ENCODE peak calls at places on chromosomes 5 and 9, in nine cellular contexts. I is IMR-90, Q is Peyer's patch, Y is spleen, R is A549, V is tibial nerve, M is ovary, W is gastrocnemius medialis, G is heart left ventricle. X is an unnamed sample.

GRCh38 chr9:83119873-83120272 is 56.9 kb upstream of the RASEF start:
- DNase-seq in I (no peak), Q (no peak), Y (no peak), R (no peak), V (no peak), M (no peak), W (no peak), G (no peak), X (no peak)

GRCh38 chr9:35740243-35740642 is 7.8 kb downstream of the CREB3 start:
- DNase-seq in I (no peak), Q (no peak), Y (no peak), R (no peak), V (no peak), M (no peak), W (no peak), G (no peak), X (no peak)

GRCh38 chr5:114346171-114346570 is 15.7 kb upstream of the KCNN2 start:
- DNase-seq in I (no peak), Q (no peak), Y (no peak), R (no peak), V (no peak), M (no peak), W (no peak), G (no peak), X (no peak)

GRCh38 chr5:24598926-24599325 is 45.9 kb downstream of the CDH10 start:
- DNase-seq in I (no peak), Q (no peak), Y (no peak), R (no peak), V (no peak), M (no peak), W (no peak), G (no peak), X (no peak)

GRCh38 chr5:53478411-53479044 is 1.9 kb upstream of the FST start:
- DNase-seq in I (peak; percentile 63), Q (no peak), Y (peak; percentile 72), R (peak; percentile 64), V (no peak), M (peak; percentile 15), W (no peak), G (peak; percentile 20), X (no peak)

GRCh38 chr5:119743927-119744326 is 114.6 kb downstream of the FAM170A start:
- DNase-seq in I (peak; percentile 4), Q (no peak), Y (no peak), R (peak; percentile 6), V (no peak), M (no peak), W (no peak), G (no peak), X (no peak)

GRCh38 chr5:113692466-113693204 is 179.1 kb downstream of the YTHDC2 start:
- DNase-seq in I (no peak), Q (no peak), Y (no peak), R (no peak), V (no peak), M (no peak), W (no peak), G (no peak), X (no peak)

GRCh38 chr9:71769175-71770165 is 1.2 kb upstream of the CEMIP2 start:
- DNase-seq in I (no peak), Q (peak; percentile 91), Y (peak; percentile 96), R (peak; percentile 49), V (peak; percentile 47), M (peak; percentile 73), W (peak; percentile 94), G (peak; percentile 78), X (peak; percentile 85)

GRCh38 chr9:130940023-130940549 is 1.0 kb upstream of the FIBCD1 start:
- DNase-seq in I (no peak), Q (no peak), Y (no peak), R (no peak), V (no peak), M (no peak), W (no peak), G (no peak), X (no peak)

GRCh38 chr5:42888771-42889170 is 77.1 kb upstream of the SELENOP start:
- DNase-seq in I (no peak), Q (no peak), Y (no peak), R (no peak), V (no peak), M (no peak), W (no peak), G (no peak), X (no peak)

GRCh38 chr5:42896523-42896922 is 84.8 kb upstream of the SELENOP start:
- DNase-seq in I (no peak), Q (no peak), Y (no peak), R (no peak), V (no peak), M (no peak), W (no peak), G (no peak), X (no peak)

GRCh38 chr5:42898760-42899159 is 87.1 kb upstream of the SELENOP start:
- DNase-seq in I (no peak), Q (no peak), Y (no peak), R (no peak), V (no peak), M (no peak), W (no peak), G (no peak), X (no peak)

GRCh38 chr5:42889311-42889933 is 77.7 kb upstream of the SELENOP start:
- DNase-seq in I (peak; percentile 61), Q (peak; percentile 64), Y (no peak), R (peak; percentile 62), V (peak; percentile 74), M (peak; percentile 78), W (peak; percentile 69), G (peak; percentile 75), X (peak; percentile 84)

GRCh38 chr5:42894057-42894456 is 82.4 kb upstream of the SELENOP start:
- DNase-seq in I (no peak), Q (no peak), Y (no peak), R (no peak), V (no peak), M (no peak), W (no peak), G (no peak), X (no peak)
- TF ChIP-seq CTCF in I (peak; percentile 10), Q (no peak), Y (no peak), R (no peak), V (no peak), M (no peak), W (no peak), G (peak; percentile 33), X (no peak)

DNA sequence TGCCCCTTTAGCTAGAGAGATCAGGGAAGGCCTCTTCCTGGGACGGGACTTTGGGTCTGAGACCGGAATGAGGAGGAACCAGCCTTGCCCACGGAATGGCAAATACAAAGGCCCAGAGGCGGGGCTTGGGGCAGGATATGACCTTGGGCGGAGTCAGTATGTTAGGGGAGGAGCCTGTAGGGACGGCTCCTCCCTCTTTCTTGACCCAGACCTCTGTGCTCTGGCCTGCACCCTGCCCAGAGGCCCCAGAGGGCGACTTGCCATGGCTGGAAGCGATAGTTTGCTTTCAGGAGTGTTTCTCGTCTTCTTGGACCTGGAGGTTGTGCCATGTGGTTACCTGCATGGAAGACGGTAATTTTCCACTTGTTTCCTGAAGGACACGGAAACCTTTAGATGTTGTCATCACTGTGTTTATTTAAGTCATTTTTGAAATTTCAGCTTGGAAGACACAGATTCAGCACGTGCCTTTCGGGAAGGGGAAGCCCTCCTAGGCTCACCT is 85.6 kb downstream of the DAB2IP start:
- DNase-seq in I (no peak), Q (no peak), Y (no peak), R (peak; percentile 41), V (peak; percentile 51), M (peak; percentile 72), W (no peak), G (peak; percentile 49), X (no peak)
- TF ChIP-seq POLR2A in I (no peak), Q (peak; percentile 86), Y (no peak), R (no peak), V (peak; percentile 58), M (no peak), W (no peak), G (no peak), X (no peak)

DNA sequence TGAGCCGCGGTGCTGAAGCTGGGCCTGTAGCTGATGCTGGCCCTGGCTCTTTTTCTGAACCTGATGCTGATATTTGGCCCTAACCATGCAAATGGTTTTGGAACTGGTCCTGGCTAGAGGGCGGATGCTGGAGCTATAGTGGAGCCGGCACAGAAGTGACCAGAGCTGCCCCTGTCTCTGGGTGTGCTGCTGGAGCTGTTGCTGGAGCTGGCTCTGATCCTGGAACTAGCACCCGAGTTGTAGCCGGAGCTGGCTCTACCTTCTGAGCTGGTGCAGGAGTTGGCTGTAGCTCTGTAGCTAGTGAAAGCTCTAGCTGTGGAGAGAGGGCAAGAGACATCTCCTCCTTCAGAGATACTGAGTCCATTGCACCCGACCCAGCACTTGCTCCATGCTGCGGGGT is 12.8 kb downstream of the LCN10 start:
- DNase-seq in I (no peak), Q (no peak), Y (no peak), R (no peak), V (no peak), M (no peak), W (no peak), G (no peak), X (no peak)
- H3K4me3 ChIP-seq in I (no peak overlapping the region), Q (no peak overlapping the region), Y (no peak overlapping the region), R (no peak overlapping the region), V (no peak overlapping the region), M (no peak overlapping the region), W (no peak overlapping the region), G (no peak overlapping the region), X (no peak overlapping the region)

GRCh38 chr5:60888359-60889061 is 44.4 kb upstream of the ELOVL7 start:
- DNase-seq in I (no peak), Q (no peak), Y (no peak), R (no peak), V (no peak), M (no peak), W (no peak), G (no peak), X (no peak)

GRCh38 chr5:60886158-60886557 is 42.1 kb upstream of the ELOVL7 start:
- DNase-seq in I (no peak), Q (no peak), Y (no peak), R (no peak), V (no peak), M (no peak), W (no peak), G (no peak), X (no peak)

GRCh38 chr5:60887096-60887495 is 43.0 kb upstream of the ELOVL7 start:
- DNase-seq in I (no peak), Q (no peak), Y (no peak), R (no peak), V (no peak), M (no peak), W (no peak), G (no peak), X (no peak)

GRCh38 chr5:60883229-60883628 is 39.2 kb upstream of the ELOVL7 start:
- DNase-seq in I (no peak), Q (no peak), Y (no peak), R (peak; percentile 36), V (no peak), M (no peak), W (no peak), G (no peak), X (no peak)
- TF ChIP-seq CTCF in I (no peak), Q (no peak), Y (no peak), R (peak; percentile 57), V (peak; percentile 16), M (no peak), W (no peak), G (peak; percentile 27), X (no peak)